ENCODE peak calls at places on chromosomes 6 and 20, in six cellular contexts. Y, W, Q, P, I and U are unnamed samples.
A peak's percentile ranks its signal among the peaks of the same experiment; 100 is the strongest.

GRCh38 chr6:34743625-34744293 is 13.5 kb upstream of the SNRPC start:
- DNase-seq in P (no peak), Y (no peak), Q (no peak), I (no peak), W (no peak), U (no peak)

GRCh38 chr20:19264191-19264590 is 51.7 kb downstream of the SLC24A3 start:
- DNase-seq in W (no peak), I (no peak), Y (no peak), Q (no peak), P (no peak), U (no peak)

GRCh38 chr6:24923885-24924401 is 11.8 kb downstream of the RIPOR2 start:
- DNase-seq in Y (no peak), Q (peak; percentile 51), W (no peak), P (no peak), I (no peak), U (no peak)

GRCh38 chr20:46348231-46348803 is 40.0 kb upstream of the CDH22 start:
- DNase-seq in I (no peak), P (no peak), Q (peak; percentile 83), Y (peak; percentile 24), W (no peak), U (no peak)

GRCh38 chr6:22826961-22827360 is 257.6 kb downstream of the HDGFL1 start:
- DNase-seq in I (no peak), Y (peak; percentile 6), W (no peak), Q (no peak), P (no peak), U (no peak)

GRCh38 chr6:36120979-36121706 is 9.2 kb upstream of the MAPK13 start:
- DNase-seq in Q (no peak), Y (no peak), P (peak; percentile 27), W (no peak), I (no peak), U (no peak)

GRCh38 chr20:24771651-24772061 is 177.4 kb upstream of the CST7 start:
- DNase-seq in W (peak; percentile 26), P (no peak), Q (peak; percentile 22), Y (no peak), I (no peak), U (no peak)

GRCh38 chr20:46458891-46459750 is 52.7 kb upstream of the ELMO2 start:
- DNase-seq in Y (no peak), I (no peak), P (no peak), W (peak; percentile 73), Q (peak; percentile 93), U (no peak)

GRCh38 chr6:114404339-114404955 is 61.6 kb upstream of the HS3ST5 start:
- DNase-seq in Y (no peak), W (no peak), I (no peak), P (no peak), Q (no peak), U (no peak)

GRCh38 chr6:143742955-143743255 is 65.1 kb downstream of the PHACTR2 start:
- DNase-seq in Y (no peak), W (no peak), I (no peak), P (no peak), Q (no peak), U (no peak)

GRCh38 chr6:128118401-128118800 is 217.5 kb upstream of the THEMIS start:
- DNase-seq in P (no peak), Q (no peak), I (no peak), W (no peak), Y (no peak), U (peak; percentile 48)

GRCh38 chr20:50260480-50261221 is 70.0 kb downstream of the CEBPB start:
- DNase-seq in Y (no peak), P (no peak), W (no peak), I (no peak), Q (no peak), U (no peak)

GRCh38 chr6:44076366-44077200 is 50.7 kb downstream of the MRPL14 start:
- DNase-seq in Y (no peak), P (no peak), W (no peak), Q (no peak), I (no peak), U (no peak)

GRCh38 chr20:11080776-11081406 is 407.1 kb upstream of the JAG1 start:
- DNase-seq in P (no peak), Y (no peak), Q (no peak), W (no peak), I (no peak), U (no peak)

GRCh38 chr6:8229913-8230312 is 127.6 kb upstream of the EEF1E1 start:
- DNase-seq in Y (no peak), Q (peak; percentile 56), I (no peak), P (peak; percentile 46), W (peak; percentile 89), U (no peak)

GRCh38 chr6:125747589-125748533 is 1.6 kb upstream of the HEY2 start:
- DNase-seq in Y (no peak), W (peak; percentile 42), Q (peak; percentile 61), P (peak; percentile 46), I (no peak), U (no peak)

GRCh38 chr20:57658447-57659130 is 38.4 kb upstream of the ZBP1 start:
- DNase-seq in Y (no peak), Q (peak; percentile 21), W (peak; percentile 41), I (no peak), P (no peak), U (no peak)

GRCh38 chr6:96816182-96816888 is 20.9 kb downstream of the GPR63 start:
- DNase-seq in I (no peak), Y (no peak), Q (peak; percentile 36), W (no peak), P (no peak), U (no peak)

GRCh38 chr20:47821481-47822100 is 36.3 kb upstream of the SULF2 start:
- DNase-seq in I (peak; percentile 23), W (peak; percentile 61), Q (no peak), P (peak; percentile 96), Y (no peak), U (no peak)

GRCh38 chr6:169692516-169692915 is 9.3 kb downstream of the WDR27 start:
- DNase-seq in W (no peak), Y (no peak), I (no peak), Q (no peak), P (no peak), U (no peak)

GRCh38 chr6:129276986-129277385 is 394.0 kb downstream of the LAMA2 start:
- DNase-seq in P (no peak), Q (no peak), Y (no peak), W (no peak), I (no peak), U (no peak)

GRCh38 chr20:17210387-17210786 is 16.5 kb upstream of the PCSK2 start:
- DNase-seq in W (no peak), I (no peak), P (no peak), Q (no peak), Y (no peak), U (no peak)

GRCh38 chr6:45791181-45791580 is 224.5 kb downstream of the CLIC5 start:
- DNase-seq in Q (no peak), W (no peak), Y (peak; percentile 1), P (no peak), I (no peak), U (peak; percentile 15)

GRCh38 chr6:6604566-6604965 is 16.0 kb downstream of the LY86 start:
- DNase-seq in I (no peak), Q (no peak), P (no peak), W (no peak), Y (no peak), U (no peak)

GRCh38 chr20:7022597-7022996 is 255.1 kb downstream of the BMP2 start:
- DNase-seq in Q (no peak), I (no peak), P (no peak), W (no peak), Y (no peak), U (no peak)

GRCh38 chr6:169252805-169253189 is 849 bp downstream of the THBS2 start:
- DNase-seq in I (no peak), Y (no peak), W (no peak), Q (peak; percentile 57), P (no peak), U (no peak)

GRCh38 chr6:115643762-115644161 is 416.9 kb downstream of the FRK start:
- DNase-seq in P (no peak), I (peak; percentile 13), W (no peak), Y (no peak), Q (no peak), U (peak; percentile 66)

DNA sequence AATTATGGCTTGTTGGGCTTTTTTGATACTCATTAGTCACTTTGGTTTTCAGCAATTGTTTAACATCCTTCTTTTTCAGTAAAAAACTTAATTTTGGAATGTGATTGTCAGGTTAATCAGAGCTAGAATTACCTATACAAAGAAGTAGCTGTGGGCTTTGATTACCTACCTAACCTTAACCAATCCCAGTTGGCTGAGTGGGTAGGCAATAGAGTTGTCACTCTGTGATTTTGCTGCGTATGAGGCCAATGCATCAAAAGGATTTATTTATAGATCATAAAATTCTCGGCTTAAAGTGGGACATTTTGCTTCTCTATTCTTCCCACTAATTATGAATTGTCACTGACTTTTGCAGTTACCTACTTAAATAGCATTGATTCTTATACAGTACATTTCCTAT is 111.4 kb downstream of the PHACTR1 start:
- DNase-seq in Y (no peak), Q (no peak), P (no peak), I (no peak), W (no peak), U (no peak)
- TF ChIP-seq CTCF in Y (no peak), Q (no peak), P (no peak), I (no peak), W (no peak), U (no peak)

GRCh38 chr6:99151634-99152344 is 197.7 kb downstream of the FAXC start:
- DNase-seq in W (peak; percentile 56), I (peak; percentile 37), Q (peak; percentile 78), P (peak; percentile 33), Y (peak; percentile 43), U (peak; percentile 17)
- TF ChIP-seq CTCF in W (peak; percentile 82), I (peak; percentile 91), Q (peak; percentile 83), P (peak; percentile 44), Y (peak; percentile 86), U (peak; percentile 80)

GRCh38 chr6:167968091-167968490 is 29.4 kb upstream of the KIF25 start:
- DNase-seq in Q (peak; percentile 69), W (no peak), I (peak; percentile 16), Y (no peak), P (no peak), U (no peak)
- TF ChIP-seq CTCF in Q (peak; percentile 93), W (peak; percentile 38), I (peak; percentile 82), Y (peak; percentile 62), P (peak; percentile 10), U (peak; percentile 68)

GRCh38 chr20:44089987-44090674 is 96.9 kb downstream of the JPH2 start:
- DNase-seq in Q (no peak), P (peak; percentile 96), I (peak; percentile 61), Y (peak; percentile 60), W (peak; percentile 81), U (peak; percentile 70)

GRCh38 chr20:44092551-44093248 is 94.3 kb downstream of the JPH2 start:
- DNase-seq in Q (peak; percentile 41), W (peak; percentile 42), P (no peak), I (no peak), Y (peak; percentile 44), U (peak; percentile 54)

GRCh38 chr20:44093249-44093582 is 93.8 kb downstream of the JPH2 start:
- DNase-seq in W (no peak), Y (no peak), Q (no peak), I (no peak), P (no peak), U (no peak)

GRCh38 chr20:44087857-44088120 is 99.2 kb downstream of the JPH2 start:
- DNase-seq in W (no peak), P (no peak), Y (no peak), I (no peak), Q (no peak), U (no peak)

DNA sequence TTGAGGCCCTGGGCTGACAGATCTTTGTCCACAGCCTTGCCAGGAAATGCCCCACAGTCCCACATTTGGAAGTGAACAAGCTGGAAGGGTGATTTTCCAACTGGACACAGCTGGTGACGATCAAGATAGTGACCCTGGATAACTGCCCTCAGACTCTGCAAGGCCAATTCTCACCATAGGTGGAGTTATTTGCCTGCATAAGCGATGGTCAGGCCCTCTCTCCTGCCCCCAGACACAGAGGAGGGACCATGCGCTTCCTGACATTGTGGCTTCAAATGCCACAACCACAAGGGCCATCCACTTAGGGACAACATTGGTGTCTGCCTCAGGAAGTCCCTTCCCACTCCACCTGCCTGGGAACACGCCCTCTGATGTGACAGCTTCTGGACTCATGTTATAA is 96.0 kb downstream of the JPH2 start:
- DNase-seq in Q (peak; percentile 35), W (peak; percentile 44), I (no peak), Y (no peak), P (no peak), U (no peak)
- TF ChIP-seq CTCF in Q (no peak), W (peak; percentile 26), I (no peak), Y (no peak), P (no peak), U (peak; percentile 32)